ENCODE peak calls at places on chromosomes 16 and 17, in eight cellular contexts. One of them, this sample, is unnamed.

GRCh38 chr17:82520041-82520910 is 744 bp downstream of the FOXK2 start:
- DNase-seq in IMR-90: no peak
- DNase-seq in spleen: peak
- DNase-seq in suprapubic skin: no peak
- DNase-seq in body of pancreas: peak
- DNase-seq in K562: no peak
- DNase-seq in esophagus squamous epithelium: no peak
- DNase-seq in HCT116: no peak
- DNase-seq in this sample: no peak

GRCh38 chr17:62919388-62919787 is 46.6 kb upstream of the TANC2 start:
- DNase-seq in IMR-90: peak
- DNase-seq in spleen: no peak
- DNase-seq in suprapubic skin: no peak
- DNase-seq in body of pancreas: no peak
- DNase-seq in K562: peak
- DNase-seq in esophagus squamous epithelium: no peak
- DNase-seq in HCT116: no peak
- DNase-seq in this sample: no peak

GRCh38 chr16:69410285-69410990 is 14.0 kb upstream of the CYB5B start:
- DNase-seq in IMR-90: peak
- DNase-seq in spleen: no peak
- DNase-seq in suprapubic skin: peak
- DNase-seq in body of pancreas: no peak
- DNase-seq in K562: no peak
- DNase-seq in esophagus squamous epithelium: no peak
- DNase-seq in HCT116: peak
- DNase-seq in this sample: no peak

GRCh38 chr17:79812206-79812968 is 15.5 kb upstream of the CBX8 start:
- DNase-seq in IMR-90: no peak
- DNase-seq in spleen: no peak
- DNase-seq in suprapubic skin: no peak
- DNase-seq in body of pancreas: no peak
- DNase-seq in K562: no peak
- DNase-seq in esophagus squamous epithelium: no peak
- DNase-seq in HCT116: no peak
- DNase-seq in this sample: no peak

GRCh38 chr16:67415872-67416793 is at the start of gene ZDHHC1:
- DNase-seq in IMR-90: peak
- DNase-seq in spleen: peak
- DNase-seq in suprapubic skin: no peak
- DNase-seq in body of pancreas: peak
- DNase-seq in K562: peak
- DNase-seq in esophagus squamous epithelium: no peak
- DNase-seq in HCT116: no peak
- DNase-seq in this sample: no peak

GRCh38 chr17:48241131-48241591 is 133.6 kb downstream of the SNX11 start:
- DNase-seq in IMR-90: peak
- DNase-seq in spleen: no peak
- DNase-seq in suprapubic skin: no peak
- DNase-seq in body of pancreas: no peak
- DNase-seq in K562: peak
- DNase-seq in esophagus squamous epithelium: no peak
- DNase-seq in HCT116: peak
- DNase-seq in this sample: peak

GRCh38 chr17:9475259-9475658 is 100.4 kb downstream of the STX8 start:
- DNase-seq in IMR-90: no peak
- DNase-seq in spleen: no peak
- DNase-seq in suprapubic skin: no peak
- DNase-seq in body of pancreas: no peak
- DNase-seq in K562: no peak
- DNase-seq in esophagus squamous epithelium: no peak
- DNase-seq in HCT116: no peak
- DNase-seq in this sample: no peak

GRCh38 chr17:78800132-78800931 is 18.3 kb upstream of the CYTH1 start:
- DNase-seq in IMR-90: no peak
- DNase-seq in spleen: no peak
- DNase-seq in suprapubic skin: no peak
- DNase-seq in body of pancreas: no peak
- DNase-seq in K562: no peak
- DNase-seq in esophagus squamous epithelium: no peak
- DNase-seq in HCT116: no peak
- DNase-seq in this sample: no peak

GRCh38 chr16:58088116-58088515 is 41.1 kb downstream of the CFAP20 start:
- DNase-seq in IMR-90: no peak
- DNase-seq in spleen: peak
- DNase-seq in suprapubic skin: no peak
- DNase-seq in body of pancreas: no peak
- DNase-seq in K562: no peak
- DNase-seq in esophagus squamous epithelium: no peak
- DNase-seq in HCT116: no peak
- DNase-seq in this sample: no peak

GRCh38 chr16:88548131-88548874 is 21.9 kb upstream of the ZC3H18 start:
- DNase-seq in IMR-90: no peak
- DNase-seq in spleen: no peak
- DNase-seq in suprapubic skin: no peak
- DNase-seq in body of pancreas: no peak
- DNase-seq in K562: no peak
- DNase-seq in esophagus squamous epithelium: no peak
- DNase-seq in HCT116: no peak
- DNase-seq in this sample: no peak

GRCh38 chr17:40532520-40533253 is 31.3 kb upstream of the TNS4 start:
- DNase-seq in IMR-90: peak
- DNase-seq in spleen: peak
- DNase-seq in suprapubic skin: peak
- DNase-seq in body of pancreas: no peak
- DNase-seq in K562: no peak
- DNase-seq in esophagus squamous epithelium: no peak
- DNase-seq in HCT116: no peak
- DNase-seq in this sample: no peak

GRCh38 chr17:16933317-16934132 is 38.4 kb downstream of the TNFRSF13B start:
- DNase-seq in IMR-90: no peak
- DNase-seq in spleen: peak
- DNase-seq in suprapubic skin: peak
- DNase-seq in body of pancreas: no peak
- DNase-seq in K562: no peak
- DNase-seq in esophagus squamous epithelium: no peak
- DNase-seq in HCT116: no peak
- DNase-seq in this sample: peak

GRCh38 chr17:78141437-78142112 is 4.6 kb upstream of the C17orf99 start:
- DNase-seq in IMR-90: no peak
- DNase-seq in spleen: peak
- DNase-seq in suprapubic skin: no peak
- DNase-seq in body of pancreas: no peak
- DNase-seq in K562: no peak
- DNase-seq in esophagus squamous epithelium: no peak
- DNase-seq in HCT116: no peak
- DNase-seq in this sample: no peak

GRCh38 chr16:88798772-88799455 is 4.7 kb upstream of the CDT1 start:
- DNase-seq in IMR-90: no peak
- DNase-seq in spleen: no peak
- DNase-seq in suprapubic skin: no peak
- DNase-seq in body of pancreas: no peak
- DNase-seq in K562: no peak
- DNase-seq in esophagus squamous epithelium: no peak
- DNase-seq in HCT116: no peak
- DNase-seq in this sample: no peak

GRCh38 chr17:32460054-32460453 is 15.7 kb downstream of the PSMD11 start:
- DNase-seq in IMR-90: no peak
- DNase-seq in spleen: no peak
- DNase-seq in suprapubic skin: no peak
- DNase-seq in body of pancreas: no peak
- DNase-seq in K562: no peak
- DNase-seq in esophagus squamous epithelium: no peak
- DNase-seq in HCT116: no peak
- DNase-seq in this sample: no peak

GRCh38 chr16:84218176-84218776 is 21.5 kb downstream of the KCNG4 start:
- DNase-seq in IMR-90: no peak
- DNase-seq in spleen: no peak
- DNase-seq in suprapubic skin: no peak
- DNase-seq in body of pancreas: no peak
- DNase-seq in K562: no peak
- DNase-seq in esophagus squamous epithelium: no peak
- DNase-seq in HCT116: no peak
- DNase-seq in this sample: no peak

GRCh38 chr17:37844158-37844976 is 79.8 kb upstream of the TBC1D3K start:
- DNase-seq in IMR-90: peak
- DNase-seq in spleen: peak
- DNase-seq in suprapubic skin: no peak
- DNase-seq in body of pancreas: peak
- DNase-seq in K562: peak
- DNase-seq in esophagus squamous epithelium: no peak
- DNase-seq in HCT116: peak
- DNase-seq in this sample: peak

DNA sequence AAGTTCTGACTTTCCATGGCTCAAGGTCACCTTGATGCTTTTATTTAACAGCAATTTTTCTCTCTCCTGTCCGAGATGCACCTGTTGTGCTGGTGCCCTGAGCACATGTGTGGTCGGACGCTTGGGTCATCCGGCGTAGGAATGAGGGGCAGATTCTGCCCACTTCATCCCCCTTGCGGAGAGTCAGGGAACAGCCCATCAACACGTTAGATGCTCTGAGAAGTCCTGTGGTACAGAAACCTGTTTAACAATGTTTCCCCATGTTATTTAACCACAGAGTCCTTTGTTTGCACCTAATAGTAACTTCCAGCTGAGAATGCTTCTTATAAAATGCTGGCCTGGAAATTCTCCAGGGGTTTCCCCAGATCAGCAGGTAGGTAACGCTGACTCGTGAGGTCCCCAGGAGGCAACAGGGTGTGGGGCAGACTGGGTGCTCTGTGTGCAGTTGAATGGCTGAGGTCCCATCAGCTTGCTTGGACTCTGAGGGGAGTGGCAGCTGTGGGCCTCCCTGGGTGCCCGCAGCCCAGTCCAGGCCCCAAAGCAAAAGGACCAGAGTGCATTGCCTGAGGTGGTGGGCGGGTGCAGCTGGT is 17.8 kb downstream of the DOC2B start:
- DNase-seq in IMR-90: no peak
- DNase-seq in spleen: no peak
- DNase-seq in suprapubic skin: no peak
- DNase-seq in body of pancreas: no peak
- DNase-seq in K562: peak
- DNase-seq in esophagus squamous epithelium: no peak
- DNase-seq in HCT116: no peak
- DNase-seq in this sample: no peak
- TF ChIP-seq CTCF in IMR-90: no peak
- TF ChIP-seq CTCF in spleen: no peak
- TF ChIP-seq CTCF in suprapubic skin: no peak
- TF ChIP-seq CTCF in body of pancreas: no peak
- TF ChIP-seq CTCF in K562: peak
- TF ChIP-seq CTCF in esophagus squamous epithelium: peak
- TF ChIP-seq CTCF in HCT116: no peak
- TF ChIP-seq CTCF in this sample: no peak

GRCh38 chr16:86024210-86024609 is 125.2 kb downstream of the IRF8 start:
- DNase-seq in IMR-90: no peak
- DNase-seq in spleen: no peak
- DNase-seq in suprapubic skin: no peak
- DNase-seq in body of pancreas: no peak
- DNase-seq in K562: no peak
- DNase-seq in esophagus squamous epithelium: no peak
- DNase-seq in HCT116: no peak
- DNase-seq in this sample: no peak

GRCh38 chr16:86025706-86026105 is 126.7 kb downstream of the IRF8 start:
- DNase-seq in IMR-90: no peak
- DNase-seq in spleen: no peak
- DNase-seq in suprapubic skin: peak
- DNase-seq in body of pancreas: no peak
- DNase-seq in K562: no peak
- DNase-seq in esophagus squamous epithelium: no peak
- DNase-seq in HCT116: no peak
- DNase-seq in this sample: peak

GRCh38 chr16:86019446-86020047 is 120.6 kb downstream of the IRF8 start:
- DNase-seq in IMR-90: no peak
- DNase-seq in spleen: no peak
- DNase-seq in suprapubic skin: peak
- DNase-seq in body of pancreas: no peak
- DNase-seq in K562: peak
- DNase-seq in esophagus squamous epithelium: no peak
- DNase-seq in HCT116: no peak
- DNase-seq in this sample: peak

GRCh38 chr16:86020971-86021370 is 122.0 kb downstream of the IRF8 start:
- DNase-seq in IMR-90: no peak
- DNase-seq in spleen: no peak
- DNase-seq in suprapubic skin: peak
- DNase-seq in body of pancreas: no peak
- DNase-seq in K562: no peak
- DNase-seq in esophagus squamous epithelium: no peak
- DNase-seq in HCT116: no peak
- DNase-seq in this sample: no peak

GRCh38 chr16:86022381-86022960 is 123.5 kb downstream of the IRF8 start:
- DNase-seq in IMR-90: no peak
- DNase-seq in spleen: no peak
- DNase-seq in suprapubic skin: peak
- DNase-seq in body of pancreas: no peak
- DNase-seq in K562: no peak
- DNase-seq in esophagus squamous epithelium: no peak
- DNase-seq in HCT116: no peak
- DNase-seq in this sample: peak
- TF ChIP-seq POLR2A in IMR-90: no peak
- TF ChIP-seq POLR2A in spleen: no peak
- TF ChIP-seq POLR2A in suprapubic skin: no peak
- TF ChIP-seq POLR2A in body of pancreas: no peak
- TF ChIP-seq POLR2A in K562: no peak
- TF ChIP-seq POLR2A in esophagus squamous epithelium: no peak
- TF ChIP-seq POLR2A in HCT116: no peak
- TF ChIP-seq POLR2A in this sample: no peak

GRCh38 chr17:50863221-50863843 is 2.8 kb downstream of the TOB1 start:
- DNase-seq in IMR-90: no peak
- DNase-seq in spleen: no peak
- DNase-seq in suprapubic skin: no peak
- DNase-seq in body of pancreas: peak
- DNase-seq in K562: no peak
- DNase-seq in esophagus squamous epithelium: no peak
- DNase-seq in HCT116: peak
- DNase-seq in this sample: no peak
- TF ChIP-seq CTCF in IMR-90: peak
- TF ChIP-seq CTCF in spleen: no peak
- TF ChIP-seq CTCF in suprapubic skin: no peak
- TF ChIP-seq CTCF in body of pancreas: peak
- TF ChIP-seq CTCF in K562: peak
- TF ChIP-seq CTCF in esophagus squamous epithelium: peak
- TF ChIP-seq CTCF in HCT116: peak
- TF ChIP-seq CTCF in this sample: no peak

DNA sequence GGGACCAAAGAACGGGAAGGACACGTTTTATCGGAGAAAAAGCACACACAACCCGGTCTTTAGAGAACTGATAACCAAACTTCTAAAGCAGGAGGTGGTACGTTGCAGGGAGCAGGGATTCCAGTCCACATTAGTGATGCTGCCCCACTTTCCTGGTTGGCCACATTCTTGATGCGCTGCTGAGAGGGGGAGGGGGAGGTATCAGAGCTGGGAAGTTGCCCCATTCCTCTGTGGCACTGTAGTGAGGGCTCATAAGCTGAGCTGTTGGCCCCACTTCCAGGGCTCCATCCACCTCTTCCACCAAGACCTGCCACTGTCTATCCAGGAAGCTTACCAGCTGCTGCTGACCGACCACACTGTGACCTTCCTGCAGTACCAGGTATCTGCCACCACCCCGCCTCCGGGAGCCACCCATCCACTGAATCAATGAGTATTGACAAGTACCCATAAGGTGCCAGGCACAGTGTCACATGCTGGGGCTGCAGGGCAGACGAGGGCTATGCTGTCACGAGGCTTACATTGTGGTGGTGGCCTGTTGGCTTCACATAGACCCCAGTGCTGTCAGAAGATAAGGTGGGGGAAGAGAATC is 1.0 kb downstream of the TSEN54 start:
- DNase-seq in IMR-90: no peak
- DNase-seq in spleen: peak
- DNase-seq in suprapubic skin: no peak
- DNase-seq in body of pancreas: no peak
- DNase-seq in K562: no peak
- DNase-seq in esophagus squamous epithelium: no peak
- DNase-seq in HCT116: peak
- DNase-seq in this sample: no peak
- TF ChIP-seq POLR2A in IMR-90: no peak
- TF ChIP-seq POLR2A in spleen: no peak
- TF ChIP-seq POLR2A in suprapubic skin: no peak
- TF ChIP-seq POLR2A in body of pancreas: no peak
- TF ChIP-seq POLR2A in K562: no peak
- TF ChIP-seq POLR2A in esophagus squamous epithelium: no peak
- TF ChIP-seq POLR2A in HCT116: no peak
- TF ChIP-seq POLR2A in this sample: no peak

This sample was measured in lower leg skin.